ENCODE peak calls at places on chromosomes 3 and 15, in four cellular contexts. R, G, H and N are unnamed samples.
A peak's percentile ranks its signal among the peaks of the same experiment; 100 is the strongest.

GRCh38 chr3:129961142-129961541 is 13.4 kb upstream of the TRH start:
- DNase-seq in G (peak; percentile 46), R (no peak), H (no peak), N (no peak)

GRCh38 chr3:192916455-192917257 is 1.0 kb downstream of the MB21D2 start:
- DNase-seq in H (peak; percentile 46), R (no peak), G (peak; percentile 50), N (peak; percentile 70)

GRCh38 chr3:191085091-191085490 is 114.0 kb upstream of the OSTN start:
- DNase-seq in H (no peak), R (no peak), G (no peak), N (no peak)

GRCh38 chr3:162492446-162493081 is 996.0 kb downstream of the OTOL1 start:
- DNase-seq in G (no peak), H (peak; percentile 67), R (no peak), N (no peak)

GRCh38 chr3:13352621-13353131 is 67.4 kb downstream of the NUP210 start:
- DNase-seq in H (peak; percentile 12), G (no peak), R (peak; percentile 59), N (no peak)

GRCh38 chr3:72247645-72248388 is 462.9 kb upstream of the PROK2 start:
- DNase-seq in G (no peak), H (no peak), R (no peak), N (no peak)

GRCh38 chr15:81375461-81375860 is 1.4 kb upstream of the TMC3 start:
- DNase-seq in G (no peak), H (no peak), R (no peak), N (no peak)

GRCh38 chr15:39852237-39852636 is 67.8 kb downstream of the GPR176 start:
- DNase-seq in G (no peak), R (no peak), H (no peak), N (no peak)

GRCh38 chr3:187767266-187768032 is 22.2 kb upstream of the BCL6 start:
- DNase-seq in G (no peak), H (no peak), R (no peak), N (no peak)

GRCh38 chr3:167406876-167407492 is 26.9 kb upstream of the ZBBX start:
- DNase-seq in G (no peak), H (peak; percentile 53), R (no peak), N (no peak)

GRCh38 chr15:22845289-22845900 is 6.9 kb downstream of the NIPA2 start:
- DNase-seq in H (no peak), R (no peak), G (no peak), N (no peak)

GRCh38 chr15:91592586-91592985 is 260.9 kb upstream of the SLCO3A1 start:
- DNase-seq in H (no peak), R (no peak), G (no peak), N (no peak)

GRCh38 chr15:71730277-71731144 is 79.8 kb upstream of the NR2E3 start:
- DNase-seq in H (peak; percentile 85), R (no peak), G (peak; percentile 71), N (peak; percentile 69)

GRCh38 chr15:100786901-100787566 is 92.6 kb upstream of the ALDH1A3 start:
- DNase-seq in R (peak; percentile 31), G (no peak), H (no peak), N (peak; percentile 36)

GRCh38 chr15:97114900-97115763 is 784.6 kb downstream of the NR2F2 start:
- DNase-seq in R (no peak), G (no peak), H (no peak), N (no peak)

GRCh38 chr15:33865416-33865815 is 102.9 kb upstream of the CHRM5 start:
- DNase-seq in H (no peak), R (no peak), G (no peak), N (no peak)

GRCh38 chr3:136659253-136659652 is 92.9 kb downstream of the STAG1 start:
- DNase-seq in H (peak; percentile 10), G (no peak), R (no peak), N (no peak)

GRCh38 chr15:63792584-63792983 is 41.2 kb downstream of the HERC1 start:
- DNase-seq in R (no peak), G (no peak), H (no peak), N (no peak)

GRCh38 chr3:31016196-31016595 is 121.7 kb upstream of the GADL1 start:
- DNase-seq in H (no peak), G (no peak), R (no peak), N (no peak)

GRCh38 chr3:72675243-72675642 is 173.0 kb downstream of the SHQ1 start:
- DNase-seq in R (no peak), G (no peak), H (no peak), N (no peak)

GRCh38 chr3:114624047-114624445 is 330.2 kb downstream of the TIGIT start:
- DNase-seq in G (peak; percentile 73), R (no peak), H (peak; percentile 41), N (peak; percentile 85)

GRCh38 chr3:118810499-118811035 is 224.1 kb downstream of the IGSF11 start:
- DNase-seq in G (no peak), H (no peak), R (no peak), N (no peak)

GRCh38 chr15:68295430-68295829 is 17.9 kb downstream of the FEM1B start:
- DNase-seq in G (no peak), R (no peak), H (no peak), N (no peak)

GRCh38 chr3:108124337-108125150 is 33.7 kb upstream of the CD47 start:
- DNase-seq in G (no peak), H (no peak), R (peak; percentile 64), N (no peak)

GRCh38 chr15:41115652-41116115 is 396 bp downstream of the INO80 start:
- DNase-seq in R (peak; percentile 75), H (peak; percentile 71), G (peak; percentile 53), N (peak; percentile 47)

GRCh38 chr15:25850154-25851111 is 12.7 kb downstream of the ATP10A start:
- DNase-seq in G (peak; percentile 44), H (peak; percentile 78), R (peak; percentile 83), N (peak; percentile 94)

GRCh38 chr3:66035763-66036477 is 2.8 kb downstream of the MAGI1 start:
- DNase-seq in R (no peak), G (no peak), H (no peak), N (no peak)

GRCh38 chr3:1380926-1381646 is 288.3 kb downstream of the CNTN6 start:
- DNase-seq in G (no peak), R (no peak), H (no peak), N (no peak)

GRCh38 chr3:77529522-77529921 is 489.6 kb downstream of the ROBO2 start:
- DNase-seq in G (no peak), R (no peak), H (no peak), N (no peak)

GRCh38 chr3:81048058-81048665 is 713.3 kb downstream of the GBE1 start:
- DNase-seq in R (no peak), H (no peak), G (no peak), N (no peak)

GRCh38 chr3:59555593-59556315 is 505.9 kb upstream of the CFAP20DC start:
- DNase-seq in G (no peak), H (no peak), R (no peak), N (no peak)

GRCh38 chr15:82081904-82082810 is 36.3 kb upstream of the MEX3B start:
- DNase-seq in G (no peak), R (no peak), H (peak; percentile 28), N (peak; percentile 95)

GRCh38 chr3:21919383-21919782 is 168.4 kb upstream of the ZNF385D start:
- DNase-seq in H (no peak), R (no peak), G (no peak), N (no peak)

GRCh38 chr3:107662109-107662477 is 139.3 kb downstream of the BBX start:
- DNase-seq in G (peak; percentile 60), R (no peak), H (no peak), N (no peak)

GRCh38 chr15:40944510-40945296 is 8.6 kb upstream of the CHAC1 start:
- DNase-seq in G (no peak), H (no peak), R (no peak), N (no peak)

GRCh38 chr3:177589041-177589650 is 391.9 kb upstream of the TBL1XR1 start:
- DNase-seq in R (no peak), H (no peak), G (no peak), N (no peak)

GRCh38 chr15:72146221-72146620 is 28.0 kb downstream of the SENP8 start:
- DNase-seq in G (no peak), R (no peak), H (no peak), N (no peak)

GRCh38 chr15:53520867-53521525 is 238.5 kb downstream of the WDR72 start:
- DNase-seq in G (no peak), R (no peak), H (no peak), N (no peak)
- H3K27ac ChIP-seq in G (no peak overlapping the region), R (no peak overlapping the region), H (no peak overlapping the region), N (no peak overlapping the region)

GRCh38 chr15:43510230-43511011 is 7.0 kb upstream of the MAP1A start:
- DNase-seq in H (peak; percentile 96), G (peak; percentile 98), R (peak; percentile 96), N (peak; percentile 92)
- H3K4me1 ChIP-seq in H (peaks cover 18% of the 10 kb centered on the region), G (peaks cover under 1% of the 10 kb centered on the region), R (peaks cover 21% of the 10 kb centered on the region), N (peaks cover 29% of the 10 kb centered on the region)

DNA sequence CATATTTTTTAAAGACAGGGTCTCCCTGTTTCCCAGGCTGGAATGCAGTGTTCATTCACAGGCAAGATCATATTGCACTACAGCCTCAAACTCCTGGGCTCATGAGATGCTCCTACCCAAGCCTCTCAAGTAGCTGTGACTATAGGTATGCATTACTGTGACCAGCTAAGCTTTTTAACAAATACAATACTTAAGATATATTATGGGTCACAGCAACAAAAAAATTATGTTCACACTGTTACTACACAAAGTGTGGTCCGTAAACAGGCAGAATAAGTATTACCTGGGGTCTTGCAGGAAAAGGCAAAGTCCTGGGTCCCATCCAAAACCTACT is 152.5 kb downstream of the VPS13C start:
- DNase-seq in H (no peak), R (no peak), G (no peak), N (no peak)
- H3K9me3 ChIP-seq in H (no peaks in the 10 kb centered on the region), R (no peaks in the 10 kb centered on the region), G (no peaks in the 10 kb centered on the region), N (no peaks in the 10 kb centered on the region)

GRCh38 chr3:37764586-37764985 is 97.1 kb upstream of the CTDSPL start:
- DNase-seq in R (no peak), G (no peak), H (no peak), N (no peak)

GRCh38 chr3:37768107-37768809 is 93.4 kb upstream of the CTDSPL start:
- DNase-seq in G (no peak), H (peak; percentile 11), R (no peak), N (no peak)

GRCh38 chr3:37766797-37767776 is 94.6 kb upstream of the CTDSPL start:
- DNase-seq in R (no peak), G (no peak), H (no peak), N (no peak)

GRCh38 chr3:37765591-37766219 is 96.0 kb upstream of the CTDSPL start:
- DNase-seq in R (no peak), G (peak; percentile 70), H (no peak), N (no peak)

DNA sequence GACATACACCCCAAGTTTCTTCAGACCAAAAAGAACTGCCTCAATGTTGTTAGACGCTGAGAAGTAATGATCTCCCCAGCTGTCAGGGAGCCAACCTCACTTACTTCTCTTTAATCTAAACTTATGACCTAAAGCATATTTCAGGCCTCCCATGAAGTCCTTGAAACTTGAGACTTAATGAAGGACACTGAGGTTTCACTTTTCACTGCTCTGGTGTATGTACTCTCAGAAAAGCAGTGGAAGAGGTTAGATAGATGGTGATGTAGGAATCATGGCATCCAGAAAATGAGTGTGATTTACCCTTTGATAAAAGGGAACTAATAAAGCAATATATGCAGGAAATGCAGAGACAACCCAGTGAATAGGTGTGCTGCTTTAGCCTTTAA is 95.5 kb upstream of the CTDSPL start:
- DNase-seq in H (no peak), R (no peak), G (no peak), N (no peak)
- H3K27ac ChIP-seq in H (no peak overlapping the region), R (no peak overlapping the region), G (peak overlapping the region; percentile 58), N (no peak overlapping the region)